ENCODE peak calls at places on chromosomes 6 and 20, in eight cellular contexts. X is non-pigmented ciliary epithelial cell; P is dorsolateral prefrontal cortex; B is sigmoid colon; A is NCI-H1105 treated with DMSO at 0.1 percent for 48 hours; N is neuronal stem cell; U is activated naive CD4-positive, alpha-beta T cell treated with Interleukin-2 at 50 U/mL for 16 hours; S is T-helper 2 cell. E is an unnamed sample.

GRCh38 chr6:53179961-53180651 is 31.5 kb upstream of the GCM1 start:
- DNase-seq in P (no peak), N (no peak), U (no peak), X (peak), A (peak), B (no peak), S (no peak), E (no peak)

GRCh38 chr6:44381739-44382138 is 5.8 kb upstream of the CDC5L start:
- DNase-seq in N (no peak), B (no peak), U (no peak), A (no peak), P (no peak), X (no peak), S (no peak), E (no peak)

GRCh38 chr6:106974999-106975698 is 620 bp upstream of the CD24 start:
- DNase-seq in A (peak), X (no peak), P (no peak), S (no peak), U (no peak), N (peak), B (no peak), E (peak)

GRCh38 chr20:38252292-38253288 is 7.9 kb downstream of the KIAA1755 start:
- DNase-seq in S (no peak), B (no peak), P (no peak), U (no peak), A (no peak), X (no peak), N (no peak), E (no peak)

GRCh38 chr6:131782764-131783163 is 25.1 kb upstream of the ENPP1 start:
- DNase-seq in U (no peak), N (no peak), A (peak), X (no peak), P (no peak), S (no peak), B (no peak), E (no peak)

GRCh38 chr6:90068264-90068663 is 174.0 kb downstream of the GJA10 start:
- DNase-seq in S (no peak), P (no peak), X (peak), N (no peak), A (no peak), B (no peak), U (no peak), E (no peak)

GRCh38 chr6:153493501-153493900 is 362.4 kb upstream of the RGS17 start:
- DNase-seq in N (no peak), S (no peak), A (no peak), P (no peak), U (no peak), X (no peak), B (no peak), E (no peak)

GRCh38 chr20:53181866-53182376 is 209.8 kb downstream of the TSHZ2 start:
- DNase-seq in X (no peak), B (no peak), S (no peak), N (no peak), A (no peak), P (no peak), U (no peak), E (no peak)

GRCh38 chr20:2872304-2873009 is 824 bp upstream of the PTPRA start:
- DNase-seq in B (peak), N (peak), X (no peak), S (peak), A (peak), U (peak), P (peak), E (peak)

GRCh38 chr20:47970282-47970903 is 185.1 kb upstream of the SULF2 start:
- DNase-seq in A (no peak), S (no peak), P (no peak), B (no peak), N (no peak), U (no peak), X (no peak), E (no peak)

GRCh38 chr6:35919827-35920751 is 809 bp downstream of the SRPK1 start:
- DNase-seq in N (peak), B (peak), S (peak), U (peak), P (peak), X (no peak), A (peak), E (peak)

GRCh38 chr6:106110167-106110826 is 24.2 kb downstream of the PRDM1 start:
- DNase-seq in U (no peak), X (no peak), S (no peak), B (no peak), P (no peak), A (peak), N (no peak), E (no peak)

GRCh38 chr20:37384683-37385174 is 38.8 kb downstream of the SRC start:
- DNase-seq in S (peak), X (no peak), P (peak), U (peak), N (peak), A (no peak), B (peak), E (peak)

GRCh38 chr6:44286285-44286565 is 16.0 kb downstream of the TMEM151B start:
- DNase-seq in U (no peak), A (no peak), P (no peak), B (no peak), N (no peak), S (no peak), X (no peak), E (no peak)

GRCh38 chr6:6515691-6516607 is 72.6 kb upstream of the LY86 start:
- DNase-seq in A (no peak), X (no peak), U (peak), P (no peak), N (no peak), S (no peak), B (no peak), E (no peak)